ENCODE peak calls at places on chromosomes 4 and X, in seven cellular contexts. G is IMR-90, C is mesenchymal stem cell, F is trophoblast cell, K is mesendoderm, V is H9, D is H1. P is an unnamed sample.

GRCh38 chr4:145098675-145099037 is 545 bp downstream of the ABCE1 start:
- DNase-seq in G (peak), C (peak), F (peak), K (no peak), V (no peak), D (no peak), P (no peak)

GRCh38 chrX:8879750-8880149 is 78.6 kb upstream of the FAM9A start:
- DNase-seq in G (peak), C (peak), F (peak), K (peak), V (peak), D (no peak), P (no peak)

GRCh38 chrX:130118941-130119640 is 8.8 kb upstream of the ELF4 start:
- DNase-seq in G (peak), C (peak), F (peak), K (no peak), V (no peak), D (no peak), P (no peak)

GRCh38 chr4:143411527-143412480 is 75.1 kb downstream of the GAB1 start:
- DNase-seq in G (peak), C (peak), F (peak), K (no peak), V (no peak), D (no peak), P (peak)

GRCh38 chr4:87982446-87982845 is 6.9 kb downstream of the SPP1 start:
- DNase-seq in G (peak), C (peak), F (no peak), K (no peak), V (no peak), D (no peak), P (no peak)

GRCh38 chrX:70088791-70089190 is 26.5 kb downstream of the OTUD6A start:
- DNase-seq in G (no peak), C (no peak), F (peak), K (no peak), V (no peak), D (no peak), P (no peak)

GRCh38 chr4:55107054-55107453 is 18.3 kb downstream of the KDR start:
- DNase-seq in G (no peak), C (no peak), F (no peak), K (peak), V (no peak), D (no peak), P (no peak)

GRCh38 chr4:55318135-55318534 is 27.9 kb upstream of the SRD5A3 start:
- DNase-seq in G (no peak), C (no peak), F (no peak), K (no peak), V (no peak), D (no peak), P (no peak)

GRCh38 chr4:144611850-144612249 is 34.1 kb upstream of the HHIP start:
- DNase-seq in G (peak), C (peak), F (peak), K (peak), V (peak), D (peak), P (no peak)

GRCh38 chr4:101345596-101346311 is 1.6 kb downstream of the PPP3CA start:
- DNase-seq in G (peak), C (peak), F (peak), K (peak), V (peak), D (no peak), P (peak)

GRCh38 chr4:6917445-6918241 is 8.0 kb downstream of the TBC1D14 start:
- DNase-seq in G (no peak), C (peak), F (peak), K (peak), V (peak), D (no peak), P (no peak)

GRCh38 chr4:76090241-76090691 is 15.8 kb downstream of the ART3 start:
- DNase-seq in G (peak), C (peak), F (peak), K (peak), V (no peak), D (no peak), P (no peak)

GRCh38 chr4:148056879-148057278 is 325.0 kb downstream of the ARHGAP10 start:
- DNase-seq in G (peak), C (peak), F (peak), K (peak), V (peak), D (peak), P (no peak)

GRCh38 chr4:174789666-174790065 is 39.4 kb downstream of the GLRA3 start:
- DNase-seq in G (no peak), C (no peak), F (no peak), K (no peak), V (no peak), D (no peak), P (no peak)

GRCh38 chr4:62531731-62532130 is 1331.6 kb downstream of the ADGRL3 start:
- DNase-seq in G (no peak), C (no peak), F (no peak), K (peak), V (peak), D (no peak), P (no peak)

GRCh38 chr4:71584654-71585053 is 199.2 kb downstream of the GC start:
- DNase-seq in G (no peak), C (no peak), F (no peak), K (no peak), V (no peak), D (no peak), P (no peak)

GRCh38 chrX:25650216-25650615 is 487.9 kb upstream of the MAGEB18 start:
- DNase-seq in G (no peak), C (no peak), F (no peak), K (no peak), V (no peak), D (no peak), P (no peak)

GRCh38 chr4:160826339-160826679 is 1337.5 kb downstream of the FSTL5 start:
- DNase-seq in G (no peak), C (no peak), F (no peak), K (no peak), V (no peak), D (no peak), P (no peak)
- H3K4ac ChIP-seq in G (no peak), C (no peak), F (no peak), K (no peak), V (no peak), D (no peak), P (no peak)

GRCh38 chrX:123085311-123085940 is 98.7 kb upstream of the GRIA3 start:
- DNase-seq in G (no peak), C (no peak), F (peak), K (peak), V (peak), D (peak), P (no peak)

GRCh38 chrX:123086768-123087167 is 97.3 kb upstream of the GRIA3 start:
- DNase-seq in G (no peak), C (no peak), F (no peak), K (no peak), V (no peak), D (no peak), P (no peak)

GRCh38 chrX:123088930-123089329 is 95.1 kb upstream of the GRIA3 start:
- DNase-seq in G (no peak), C (no peak), F (no peak), K (no peak), V (no peak), D (no peak), P (no peak)

GRCh38 chrX:123087326-123087725 is 96.8 kb upstream of the GRIA3 start:
- DNase-seq in G (no peak), C (peak), F (peak), K (no peak), V (no peak), D (no peak), P (no peak)

GRCh38 chrX:123088331-123088730 is 95.7 kb upstream of the GRIA3 start:
- DNase-seq in G (no peak), C (no peak), F (peak), K (no peak), V (no peak), D (no peak), P (no peak)
- H3K4ac ChIP-seq in G (no peak), C (no peak), F (no peak), K (no peak), V (no peak), D (no peak), P (no peak)

DNA sequence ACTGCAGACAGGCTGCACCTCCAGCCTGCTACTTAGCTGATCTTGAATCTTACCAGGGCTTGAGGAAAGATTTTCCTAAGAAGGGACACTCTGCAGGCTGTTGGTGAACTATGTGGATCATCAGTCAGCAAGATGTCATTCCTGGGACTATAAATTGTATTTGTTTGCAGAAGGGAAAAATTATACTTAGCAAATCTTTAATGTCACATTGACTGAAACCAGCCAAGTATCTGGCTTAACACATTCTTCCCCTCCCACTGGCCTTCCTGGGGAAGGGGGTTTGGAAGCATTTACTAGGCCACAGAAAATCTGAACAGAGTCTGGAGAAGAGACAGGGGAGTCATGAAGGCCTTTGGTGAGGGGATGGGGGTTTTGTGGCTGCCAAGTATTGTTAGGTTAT is 156.7 kb upstream of the EOLA2 start:
- DNase-seq in G (no peak), C (no peak), F (no peak), K (peak), V (no peak), D (no peak), P (no peak)
- H3K4ac ChIP-seq in G (peak), C (no peak), F (no peak), K (no peak), V (no peak), D (no peak), P (no peak)

GRCh38 chr4:26838055-26838842 is 22.4 kb upstream of the STIM2 start:
- DNase-seq in G (no peak), C (no peak), F (no peak), K (peak), V (no peak), D (no peak), P (no peak)

GRCh38 chr4:26839016-26839415 is 21.6 kb upstream of the STIM2 start:
- DNase-seq in G (peak), C (no peak), F (no peak), K (no peak), V (no peak), D (no peak), P (no peak)

GRCh38 chr4:26836539-26836938 is 24.1 kb upstream of the STIM2 start:
- DNase-seq in G (no peak), C (no peak), F (no peak), K (peak), V (no peak), D (no peak), P (no peak)

GRCh38 chr4:26839534-26839951 is 21.1 kb upstream of the STIM2 start:
- DNase-seq in G (peak), C (peak), F (no peak), K (peak), V (no peak), D (no peak), P (no peak)
- H3K4ac ChIP-seq in G (peak), C (peak), F (no peak), K (no peak), V (no peak), D (no peak), P (no peak)

DNA sequence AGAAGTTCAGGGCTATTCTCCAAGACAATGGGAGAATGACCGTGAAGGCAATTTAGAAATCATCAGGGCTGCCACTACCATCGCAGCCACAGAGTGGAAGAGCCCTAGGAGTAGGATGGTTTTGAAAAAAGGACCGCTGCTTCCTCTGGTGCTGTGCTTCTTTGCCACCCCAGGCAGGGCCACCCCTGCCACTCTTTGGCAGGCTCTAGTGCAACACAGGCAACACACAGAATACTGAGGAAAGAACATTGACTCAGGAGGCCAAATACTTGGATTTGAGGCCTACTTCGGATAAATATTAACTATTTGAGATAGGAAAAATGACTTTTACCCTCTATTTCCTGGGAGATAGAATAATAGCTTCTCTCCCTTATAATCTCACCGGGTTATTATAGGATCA is 228.9 kb upstream of the BOD1L1 start:
- DNase-seq in G (no peak), C (no peak), F (no peak), K (no peak), V (no peak), D (no peak), P (no peak)
- H3K4ac ChIP-seq in G (no peak), C (no peak), F (no peak), K (no peak), V (no peak), D (no peak), P (no peak)

DNA sequence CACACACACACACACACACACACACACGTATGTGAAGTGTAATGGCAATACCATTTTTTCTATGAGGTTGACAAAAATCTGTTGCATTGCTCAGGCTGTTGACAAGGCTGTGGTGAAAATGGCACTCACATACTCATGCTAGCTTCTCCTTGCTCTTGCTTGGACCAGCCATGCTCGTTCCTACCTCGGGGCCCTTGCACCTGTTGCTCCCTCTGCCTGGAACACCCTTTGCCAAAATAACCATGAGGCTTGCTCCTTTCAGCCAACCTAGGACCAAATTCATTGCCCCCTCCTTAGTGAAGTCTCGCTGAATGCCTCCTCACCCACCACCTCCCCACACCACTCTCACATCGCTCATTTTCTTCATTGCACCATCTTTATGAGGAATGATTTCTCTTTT is 13.4 kb downstream of the SLC38A5 start:
- DNase-seq in G (no peak), C (no peak), F (no peak), K (no peak), V (no peak), D (no peak), P (no peak)
- H3K4ac ChIP-seq in G (no peak), C (no peak), F (no peak), K (no peak), V (no peak), D (no peak), P (no peak)

P was measured in neuronal stem cell.